ENCODE peak calls at places on chromosomes 1 and 21, in eight cellular contexts. U is stimulated activated CD4-positive, alpha-beta T cell treated with anti-CD3 and anti-CD28 coated beads, Interleukin-4, amount 100 ng/mL, for 48 hours; O is H4; D is NCI-H1105; C is fibroblast of lung; B is GM04504; M is non-pigmented ciliary epithelial cell; K is WTC11. G is an unnamed sample.

GRCh38 chr1:63674238-63674864 is 81.1 kb downstream of the PGM1 start:
- DNase-seq in U (no peak), O (peak), D (no peak), C (peak), B (peak), M (peak), K (peak), G (no peak)

GRCh38 chr1:19739628-19740027 is 60.1 kb downstream of the TMCO4 start:
- DNase-seq in U (no peak), O (no peak), D (peak), C (no peak), B (no peak), M (no peak), K (no peak), G (no peak)

GRCh38 chr1:116514708-116515525 is 55.9 kb downstream of the CD58 start:
- DNase-seq in U (peak), O (no peak), D (no peak), C (peak), B (no peak), M (peak), K (no peak), G (peak)

GRCh38 chr1:77370588-77371306 is 88.9 kb downstream of the AK5 start:
- DNase-seq in U (no peak), O (peak), D (no peak), C (peak), B (peak), M (peak), K (no peak), G (no peak)

GRCh38 chr21:16071761-16072160 is 342.0 kb downstream of the USP25 start:
- DNase-seq in U (no peak), O (no peak), D (no peak), C (peak), B (no peak), M (no peak), K (no peak), G (no peak)

GRCh38 chr1:53550201-53550741 is 91.1 kb downstream of the DMRTB1 start:
- DNase-seq in U (no peak), O (no peak), D (no peak), C (peak), B (no peak), M (no peak), K (peak), G (no peak)

GRCh38 chr1:229111703-229112319 is 159.1 kb upstream of the RAB4A start:
- DNase-seq in U (no peak), O (peak), D (no peak), C (no peak), B (no peak), M (no peak), K (no peak), G (no peak)

GRCh38 chr21:34074283-34075098 is 1.1 kb downstream of the MRPS6 start:
- DNase-seq in U (no peak), O (no peak), D (no peak), C (no peak), B (no peak), M (no peak), K (peak), G (no peak)

GRCh38 chr1:172917972-172918371 is 132.8 kb downstream of the TNFSF18 start:
- DNase-seq in U (no peak), O (peak), D (no peak), C (peak), B (peak), M (peak), K (no peak), G (no peak)

GRCh38 chr1:116817582-116818064 is 63.4 kb downstream of the CD2 start:
- DNase-seq in U (peak), O (peak), D (no peak), C (peak), B (no peak), M (no peak), K (peak), G (peak)

GRCh38 chr1:221565718-221566117 is 176.2 kb downstream of the DUSP10 start:
- DNase-seq in U (no peak), O (no peak), D (no peak), C (no peak), B (no peak), M (no peak), K (no peak), G (no peak)

GRCh38 chr1:91751281-91751680 is 134.7 kb downstream of the TGFBR3 start:
- DNase-seq in U (no peak), O (no peak), D (no peak), C (peak), B (peak), M (no peak), K (no peak), G (no peak)

GRCh38 chr1:85495556-85495955 is 30.6 kb upstream of the DDAH1 start:
- DNase-seq in U (no peak), O (peak), D (peak), C (peak), B (peak), M (no peak), K (no peak), G (no peak)

GRCh38 chr1:115337276-115337632 is 795 bp downstream of the NGF start:
- DNase-seq in U (no peak), O (no peak), D (peak), C (no peak), B (no peak), M (no peak), K (no peak), G (no peak)